ENCODE peak calls at places on chromosome 6, in nine cellular contexts. Q, G, Z, K, L, B, T, Y and A are unnamed samples.

GRCh38 chr6:137323860-137324259 is 104.7 kb upstream of the IFNGR1 start:
- DNase-seq in Q (no peak), G (no peak), Z (no peak), K (no peak), L (no peak), B (no peak), T (no peak), Y (no peak), A (no peak)

GRCh38 chr6:2148748-2149147 is 96.7 kb downstream of the GMDS start:
- DNase-seq in Q (no peak), G (no peak), Z (no peak), K (no peak), L (no peak), B (no peak), T (no peak), Y (no peak), A (no peak)

GRCh38 chr6:113433506-113433991 is 423.6 kb upstream of the MARCKS start:
- DNase-seq in Q (peak), G (no peak), Z (peak), K (no peak), L (peak), B (peak), T (no peak), Y (no peak), A (no peak)

GRCh38 chr6:99130897-99131873 is 183.4 kb upstream of the FBXL4 start:
- DNase-seq in Q (no peak), G (no peak), Z (no peak), K (no peak), L (no peak), B (no peak), T (no peak), Y (no peak), A (no peak)

GRCh38 chr6:2101213-2101612 is 144.2 kb downstream of the GMDS start:
- DNase-seq in Q (no peak), G (no peak), Z (peak), K (no peak), L (no peak), B (no peak), T (no peak), Y (no peak), A (no peak)

GRCh38 chr6:170439366-170440351 is 113.4 kb downstream of the PSMB1 start:
- DNase-seq in Q (no peak), G (no peak), Z (no peak), K (no peak), L (no peak), B (no peak), T (no peak), Y (no peak), A (peak)

GRCh38 chr6:15553031-15553430 is 109.8 kb downstream of the DTNBP1 start:
- DNase-seq in Q (no peak), G (no peak), Z (no peak), K (no peak), L (no peak), B (no peak), T (no peak), Y (no peak), A (no peak)

GRCh38 chr6:31407699-31408098 is 4.3 kb downstream of the MICA start:
- DNase-seq in Q (no peak), G (no peak), Z (peak), K (no peak), L (peak), B (peak), T (no peak), Y (no peak), A (no peak)

GRCh38 chr6:23731609-23732008 is 394.4 kb upstream of the NRSN1 start:
- DNase-seq in Q (no peak), G (no peak), Z (no peak), K (no peak), L (no peak), B (no peak), T (no peak), Y (no peak), A (no peak)

GRCh38 chr6:33314515-33314942 is 651 bp upstream of the TAPBP start:
- DNase-seq in Q (peak), G (peak), Z (peak), K (peak), L (peak), B (no peak), T (peak), Y (peak), A (no peak)

GRCh38 chr6:139754898-139755754 is 380.7 kb upstream of the CITED2 start:
- DNase-seq in Q (no peak), G (no peak), Z (peak), K (no peak), L (no peak), B (no peak), T (no peak), Y (no peak), A (no peak)